ENCODE peak calls at places on chromosomes 11 and 22, in five cellular contexts. One of them, this sample, is unnamed.

GRCh38 chr11:34633990-34634725 is 13.3 kb downstream of the EHF start:
- DNase-seq in tibial artery: no peak
- DNase-seq in MM.1S: peak; percentile 64
- DNase-seq in right cardiac atrium: no peak
- DNase-seq in IMR-90: peak; percentile 51
- DNase-seq in this sample: peak; percentile 74

GRCh38 chr22:24325105-24325757 is 54.6 kb downstream of the SPECC1L start:
- DNase-seq in tibial artery: no peak
- DNase-seq in MM.1S: peak; percentile 84
- DNase-seq in right cardiac atrium: no peak
- DNase-seq in IMR-90: peak; percentile 92
- DNase-seq in this sample: no peak

GRCh38 chr11:65225284-65226102 is 36.3 kb upstream of the POLA2 start:
- DNase-seq in tibial artery: peak; percentile 75
- DNase-seq in MM.1S: peak; percentile 61
- DNase-seq in right cardiac atrium: peak; percentile 88
- DNase-seq in IMR-90: peak; percentile 52
- DNase-seq in this sample: peak; percentile 15

GRCh38 chr22:46071451-46072029 is 78.8 kb upstream of the PPARA start:
- DNase-seq in tibial artery: peak; percentile 96
- DNase-seq in MM.1S: peak; percentile 58
- DNase-seq in right cardiac atrium: peak; percentile 97
- DNase-seq in IMR-90: peak; percentile 90
- DNase-seq in this sample: peak; percentile 91

GRCh38 chr22:30296851-30297250 is 7.5 kb upstream of the CASTOR1 start:
- DNase-seq in tibial artery: no peak
- DNase-seq in MM.1S: no peak
- DNase-seq in right cardiac atrium: peak; percentile 3
- DNase-seq in IMR-90: no peak
- DNase-seq in this sample: no peak

GRCh38 chr11:126512251-126512650 is 156.8 kb downstream of the ST3GAL4 start:
- DNase-seq in tibial artery: no peak
- DNase-seq in MM.1S: no peak
- DNase-seq in right cardiac atrium: no peak
- DNase-seq in IMR-90: no peak
- DNase-seq in this sample: no peak

GRCh38 chr11:1352696-1353382 is 36.9 kb upstream of the BRSK2 start:
- DNase-seq in tibial artery: no peak
- DNase-seq in MM.1S: no peak
- DNase-seq in right cardiac atrium: no peak
- DNase-seq in IMR-90: no peak
- DNase-seq in this sample: peak; percentile 56

GRCh38 chr11:113805640-113806039 is 26.0 kb downstream of the CLDN25 start:
- DNase-seq in tibial artery: no peak
- DNase-seq in MM.1S: no peak
- DNase-seq in right cardiac atrium: no peak
- DNase-seq in IMR-90: peak; percentile 5
- DNase-seq in this sample: no peak

GRCh38 chr11:46642627-46643335 is 25.4 kb downstream of the ATG13 start:
- DNase-seq in tibial artery: no peak
- DNase-seq in MM.1S: no peak
- DNase-seq in right cardiac atrium: no peak
- DNase-seq in IMR-90: no peak
- DNase-seq in this sample: no peak
- H3K4me1 ChIP-seq in tibial artery: peaks cover 4% of the 10 kb centered on the region
- H3K4me1 ChIP-seq in MM.1S: no peaks in the 10 kb centered on the region
- H3K4me1 ChIP-seq in right cardiac atrium: peaks cover 1% of the 10 kb centered on the region
- H3K4me1 ChIP-seq in IMR-90: peaks cover 3% of the 10 kb centered on the region
- H3K4me1 ChIP-seq in this sample: peaks cover 13% of the 10 kb centered on the region

DNA sequence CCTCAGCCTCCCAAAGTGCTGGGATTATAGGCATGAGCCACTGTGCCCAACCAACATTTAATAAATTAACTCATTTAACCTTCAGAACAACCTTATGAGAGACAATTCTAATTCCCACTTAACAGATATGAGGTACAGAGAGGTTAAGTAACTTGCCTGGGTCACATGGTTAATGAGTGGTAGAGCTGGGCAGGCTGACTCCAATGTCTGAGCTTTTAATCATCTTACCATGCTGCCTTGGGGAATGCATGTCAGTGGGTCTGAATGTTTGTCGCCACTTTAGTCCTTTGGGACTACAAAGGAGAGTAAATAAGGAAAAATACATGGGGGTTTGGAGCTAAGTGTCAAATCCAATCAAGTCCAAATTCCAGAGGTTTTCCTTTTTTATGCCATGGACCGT is 11.2 kb upstream of the PIK3C2A start:
- DNase-seq in tibial artery: no peak
- DNase-seq in MM.1S: no peak
- DNase-seq in right cardiac atrium: no peak
- DNase-seq in IMR-90: no peak
- DNase-seq in this sample: no peak
- H3K4me1 ChIP-seq in tibial artery: no peaks in the 10 kb centered on the region
- H3K4me1 ChIP-seq in MM.1S: no peaks in the 10 kb centered on the region
- H3K4me1 ChIP-seq in right cardiac atrium: no peaks in the 10 kb centered on the region
- H3K4me1 ChIP-seq in IMR-90: no peaks in the 10 kb centered on the region
- H3K4me1 ChIP-seq in this sample: no peaks in the 10 kb centered on the region

DNA sequence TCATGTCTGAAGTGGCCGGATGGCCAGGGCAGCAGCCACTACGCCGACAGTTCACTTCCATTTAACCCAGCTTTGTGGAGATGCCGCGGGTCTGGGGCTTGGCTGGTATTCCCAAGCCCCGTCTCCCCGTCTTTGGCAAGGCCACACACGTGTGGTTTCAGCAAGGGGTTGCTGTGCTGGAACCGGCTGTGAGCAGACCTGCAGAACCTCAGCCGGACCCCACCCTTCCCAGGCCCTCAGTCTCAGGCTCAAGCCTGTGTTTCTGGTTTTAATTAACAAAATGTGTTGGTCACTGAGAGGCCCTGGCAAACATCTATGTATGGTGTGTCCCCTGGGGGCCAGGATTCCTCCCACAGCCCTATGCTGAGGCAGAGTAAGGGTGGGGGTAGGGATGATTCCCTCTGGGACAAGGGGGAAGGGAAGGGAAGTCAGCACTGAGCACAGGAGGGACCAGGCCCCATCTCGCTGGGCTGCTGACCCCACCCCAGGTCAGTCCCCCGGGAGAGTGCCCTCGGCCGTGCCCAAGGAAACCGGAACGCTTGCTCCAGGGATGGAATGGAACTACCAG is 9.3 kb downstream of the OSBPL5 start:
- DNase-seq in tibial artery: peak; percentile 66
- DNase-seq in MM.1S: no peak
- DNase-seq in right cardiac atrium: peak; percentile 40
- DNase-seq in IMR-90: no peak
- DNase-seq in this sample: no peak
- H3K4me1 ChIP-seq in tibial artery: peaks cover 92% of the 10 kb centered on the region
- H3K4me1 ChIP-seq in MM.1S: no peaks in the 10 kb centered on the region
- H3K4me1 ChIP-seq in right cardiac atrium: peaks cover 24% of the 10 kb centered on the region
- H3K4me1 ChIP-seq in IMR-90: peaks cover 51% of the 10 kb centered on the region
- H3K4me1 ChIP-seq in this sample: no peaks in the 10 kb centered on the region

GRCh38 chr11:86668929-86669328 is 3.5 kb downstream of the ME3 start:
- DNase-seq in tibial artery: no peak
- DNase-seq in MM.1S: no peak
- DNase-seq in right cardiac atrium: no peak
- DNase-seq in IMR-90: no peak
- DNase-seq in this sample: no peak

GRCh38 chr11:86672007-86672621 is at the start of gene ME3:
- DNase-seq in tibial artery: peak; percentile 83
- DNase-seq in MM.1S: peak; percentile 68
- DNase-seq in right cardiac atrium: peak; percentile 89
- DNase-seq in IMR-90: peak; percentile 44
- DNase-seq in this sample: no peak

GRCh38 chr11:86671386-86672006 is 920 bp downstream of the ME3 start:
- DNase-seq in tibial artery: peak; percentile 89
- DNase-seq in MM.1S: peak; percentile 14
- DNase-seq in right cardiac atrium: peak; percentile 94
- DNase-seq in IMR-90: no peak
- DNase-seq in this sample: no peak

GRCh38 chr11:86670179-86670578 is 2.2 kb downstream of the ME3 start:
- DNase-seq in tibial artery: no peak
- DNase-seq in MM.1S: no peak
- DNase-seq in right cardiac atrium: no peak
- DNase-seq in IMR-90: peak; percentile 43
- DNase-seq in this sample: no peak

GRCh38 chr11:86669424-86669823 is 3.0 kb downstream of the ME3 start:
- DNase-seq in tibial artery: no peak
- DNase-seq in MM.1S: no peak
- DNase-seq in right cardiac atrium: no peak
- DNase-seq in IMR-90: no peak
- DNase-seq in this sample: no peak
- H3K4me1 ChIP-seq in tibial artery: peaks cover 61% of the 10 kb centered on the region
- H3K4me1 ChIP-seq in MM.1S: no peaks in the 10 kb centered on the region
- H3K4me1 ChIP-seq in right cardiac atrium: peaks cover 3% of the 10 kb centered on the region
- H3K4me1 ChIP-seq in IMR-90: peaks cover 2% of the 10 kb centered on the region
- H3K4me1 ChIP-seq in this sample: no peaks in the 10 kb centered on the region

This sample was measured in HAP-1.